ENCODE peak calls at places on chromosomes 7 and 10, in eight cellular contexts. One of them, this sample, is unnamed.

GRCh38 chr7:124761164-124761715 is 4.4 kb downstream of the GPR37 start:
- DNase-seq in heart left ventricle: no peak
- DNase-seq in endothelial cell of umbilical vein: no peak
- DNase-seq in heart right ventricle: no peak
- DNase-seq in hepatocyte: no peak
- DNase-seq in neural progenitor cell: no peak
- DNase-seq in osteoblast: peak; percentile 27
- DNase-seq in left lung: no peak
- DNase-seq in this sample: no peak

GRCh38 chr7:132321387-132321786 is 254.9 kb downstream of the PLXNA4 start:
- DNase-seq in heart left ventricle: no peak
- DNase-seq in endothelial cell of umbilical vein: peak; percentile 24
- DNase-seq in heart right ventricle: no peak
- DNase-seq in hepatocyte: no peak
- DNase-seq in neural progenitor cell: peak; percentile 8
- DNase-seq in osteoblast: no peak
- DNase-seq in left lung: no peak
- DNase-seq in this sample: peak; percentile 3

GRCh38 chr7:1694981-1695511 is 25.0 kb downstream of the ELFN1 start:
- DNase-seq in heart left ventricle: peak; percentile 44
- DNase-seq in endothelial cell of umbilical vein: no peak
- DNase-seq in heart right ventricle: no peak
- DNase-seq in hepatocyte: no peak
- DNase-seq in neural progenitor cell: no peak
- DNase-seq in osteoblast: no peak
- DNase-seq in left lung: peak; percentile 21
- DNase-seq in this sample: no peak

GRCh38 chr10:45179716-45180115 is 135.7 kb downstream of the OR13A1 start:
- DNase-seq in heart left ventricle: peak; percentile 68
- DNase-seq in endothelial cell of umbilical vein: no peak
- DNase-seq in heart right ventricle: no peak
- DNase-seq in hepatocyte: no peak
- DNase-seq in neural progenitor cell: no peak
- DNase-seq in osteoblast: no peak
- DNase-seq in left lung: peak; percentile 60
- DNase-seq in this sample: no peak

GRCh38 chr10:17733620-17734019 is 18.4 kb upstream of the TMEM236 start:
- DNase-seq in heart left ventricle: no peak
- DNase-seq in endothelial cell of umbilical vein: no peak
- DNase-seq in heart right ventricle: no peak
- DNase-seq in hepatocyte: no peak
- DNase-seq in neural progenitor cell: no peak
- DNase-seq in osteoblast: no peak
- DNase-seq in left lung: no peak
- DNase-seq in this sample: no peak

GRCh38 chr7:66877577-66878300 is 43.3 kb upstream of the TMEM248 start:
- DNase-seq in heart left ventricle: no peak
- DNase-seq in endothelial cell of umbilical vein: no peak
- DNase-seq in heart right ventricle: no peak
- DNase-seq in hepatocyte: no peak
- DNase-seq in neural progenitor cell: no peak
- DNase-seq in osteoblast: peak; percentile 66
- DNase-seq in left lung: no peak
- DNase-seq in this sample: no peak

GRCh38 chr10:60569681-60570080 is 180.0 kb upstream of the ANK3 start:
- DNase-seq in heart left ventricle: no peak
- DNase-seq in endothelial cell of umbilical vein: no peak
- DNase-seq in heart right ventricle: no peak
- DNase-seq in hepatocyte: no peak
- DNase-seq in neural progenitor cell: no peak
- DNase-seq in osteoblast: no peak
- DNase-seq in left lung: no peak
- DNase-seq in this sample: no peak

GRCh38 chr7:4566714-4567113 is 115.4 kb upstream of the FOXK1 start:
- DNase-seq in heart left ventricle: no peak
- DNase-seq in endothelial cell of umbilical vein: no peak
- DNase-seq in heart right ventricle: no peak
- DNase-seq in hepatocyte: no peak
- DNase-seq in neural progenitor cell: no peak
- DNase-seq in osteoblast: no peak
- DNase-seq in left lung: no peak
- DNase-seq in this sample: no peak

GRCh38 chr7:137684316-137684715 is 162.5 kb downstream of the DGKI start:
- DNase-seq in heart left ventricle: no peak
- DNase-seq in endothelial cell of umbilical vein: no peak
- DNase-seq in heart right ventricle: no peak
- DNase-seq in hepatocyte: no peak
- DNase-seq in neural progenitor cell: no peak
- DNase-seq in osteoblast: no peak
- DNase-seq in left lung: no peak
- DNase-seq in this sample: no peak

GRCh38 chr10:46197050-46197449 is 89.7 kb upstream of the ANTXRL start:
- DNase-seq in heart left ventricle: no peak
- DNase-seq in endothelial cell of umbilical vein: no peak
- DNase-seq in heart right ventricle: no peak
- DNase-seq in hepatocyte: no peak
- DNase-seq in neural progenitor cell: no peak
- DNase-seq in osteoblast: no peak
- DNase-seq in left lung: no peak
- DNase-seq in this sample: no peak

GRCh38 chr7:24395512-24395911 is 111.5 kb downstream of the NPY start:
- DNase-seq in heart left ventricle: no peak
- DNase-seq in endothelial cell of umbilical vein: no peak
- DNase-seq in heart right ventricle: no peak
- DNase-seq in hepatocyte: no peak
- DNase-seq in neural progenitor cell: no peak
- DNase-seq in osteoblast: no peak
- DNase-seq in left lung: no peak
- DNase-seq in this sample: no peak

GRCh38 chr10:18159596-18159995 is 19.4 kb downstream of the CACNB2 start:
- DNase-seq in heart left ventricle: no peak
- DNase-seq in endothelial cell of umbilical vein: no peak
- DNase-seq in heart right ventricle: no peak
- DNase-seq in hepatocyte: no peak
- DNase-seq in neural progenitor cell: no peak
- DNase-seq in osteoblast: no peak
- DNase-seq in left lung: no peak
- DNase-seq in this sample: no peak

GRCh38 chr10:451021-451471 is 238.4 kb downstream of the DIP2C start:
- DNase-seq in heart left ventricle: no peak
- DNase-seq in endothelial cell of umbilical vein: no peak
- DNase-seq in heart right ventricle: no peak
- DNase-seq in hepatocyte: no peak
- DNase-seq in neural progenitor cell: no peak
- DNase-seq in osteoblast: no peak
- DNase-seq in left lung: no peak
- DNase-seq in this sample: no peak

GRCh38 chr7:136890379-136890778 is 21.9 kb downstream of the CHRM2 start:
- DNase-seq in heart left ventricle: no peak
- DNase-seq in endothelial cell of umbilical vein: no peak
- DNase-seq in heart right ventricle: no peak
- DNase-seq in hepatocyte: no peak
- DNase-seq in neural progenitor cell: no peak
- DNase-seq in osteoblast: no peak
- DNase-seq in left lung: no peak
- DNase-seq in this sample: peak; percentile 20

GRCh38 chr7:141511370-141512335 is 39.6 kb upstream of the AGK start:
- DNase-seq in heart left ventricle: peak; percentile 67
- DNase-seq in endothelial cell of umbilical vein: no peak
- DNase-seq in heart right ventricle: no peak
- DNase-seq in hepatocyte: peak; percentile 40
- DNase-seq in neural progenitor cell: peak; percentile 27
- DNase-seq in osteoblast: no peak
- DNase-seq in left lung: no peak
- DNase-seq in this sample: no peak

GRCh38 chr7:31692451-31692850 is 5.4 kb downstream of the PPP1R17 start:
- DNase-seq in heart left ventricle: no peak
- DNase-seq in endothelial cell of umbilical vein: no peak
- DNase-seq in heart right ventricle: no peak
- DNase-seq in hepatocyte: no peak
- DNase-seq in neural progenitor cell: no peak
- DNase-seq in osteoblast: no peak
- DNase-seq in left lung: no peak
- DNase-seq in this sample: no peak

GRCh38 chr7:48154792-48155413 is 16.4 kb upstream of the ABCA13 start:
- DNase-seq in heart left ventricle: no peak
- DNase-seq in endothelial cell of umbilical vein: peak; percentile 55
- DNase-seq in heart right ventricle: no peak
- DNase-seq in hepatocyte: peak; percentile 72
- DNase-seq in neural progenitor cell: peak; percentile 31
- DNase-seq in osteoblast: no peak
- DNase-seq in left lung: no peak
- DNase-seq in this sample: peak; percentile 63

GRCh38 chr10:129969528-129970264 is 5.6 kb upstream of the EBF3 start:
- DNase-seq in heart left ventricle: no peak
- DNase-seq in endothelial cell of umbilical vein: no peak
- DNase-seq in heart right ventricle: no peak
- DNase-seq in hepatocyte: no peak
- DNase-seq in neural progenitor cell: peak; percentile 64
- DNase-seq in osteoblast: peak; percentile 92
- DNase-seq in left lung: no peak
- DNase-seq in this sample: no peak
- H3K27me3 ChIP-seq in heart left ventricle: peaks cover 81% of the 10 kb centered on the region
- H3K27me3 ChIP-seq in endothelial cell of umbilical vein: peaks cover 88% of the 10 kb centered on the region
- H3K27me3 ChIP-seq in heart right ventricle: peaks cover 99% of the 10 kb centered on the region
- H3K27me3 ChIP-seq in hepatocyte: peaks cover 95% of the 10 kb centered on the region
- H3K27me3 ChIP-seq in neural progenitor cell: peaks cover 100% of the 10 kb centered on the region
- H3K27me3 ChIP-seq in osteoblast: peaks cover 41% of the 10 kb centered on the region
- H3K27me3 ChIP-seq in left lung: peaks cover 95% of the 10 kb centered on the region
- H3K27me3 ChIP-seq in this sample: peaks cover 90% of the 10 kb centered on the region

DNA sequence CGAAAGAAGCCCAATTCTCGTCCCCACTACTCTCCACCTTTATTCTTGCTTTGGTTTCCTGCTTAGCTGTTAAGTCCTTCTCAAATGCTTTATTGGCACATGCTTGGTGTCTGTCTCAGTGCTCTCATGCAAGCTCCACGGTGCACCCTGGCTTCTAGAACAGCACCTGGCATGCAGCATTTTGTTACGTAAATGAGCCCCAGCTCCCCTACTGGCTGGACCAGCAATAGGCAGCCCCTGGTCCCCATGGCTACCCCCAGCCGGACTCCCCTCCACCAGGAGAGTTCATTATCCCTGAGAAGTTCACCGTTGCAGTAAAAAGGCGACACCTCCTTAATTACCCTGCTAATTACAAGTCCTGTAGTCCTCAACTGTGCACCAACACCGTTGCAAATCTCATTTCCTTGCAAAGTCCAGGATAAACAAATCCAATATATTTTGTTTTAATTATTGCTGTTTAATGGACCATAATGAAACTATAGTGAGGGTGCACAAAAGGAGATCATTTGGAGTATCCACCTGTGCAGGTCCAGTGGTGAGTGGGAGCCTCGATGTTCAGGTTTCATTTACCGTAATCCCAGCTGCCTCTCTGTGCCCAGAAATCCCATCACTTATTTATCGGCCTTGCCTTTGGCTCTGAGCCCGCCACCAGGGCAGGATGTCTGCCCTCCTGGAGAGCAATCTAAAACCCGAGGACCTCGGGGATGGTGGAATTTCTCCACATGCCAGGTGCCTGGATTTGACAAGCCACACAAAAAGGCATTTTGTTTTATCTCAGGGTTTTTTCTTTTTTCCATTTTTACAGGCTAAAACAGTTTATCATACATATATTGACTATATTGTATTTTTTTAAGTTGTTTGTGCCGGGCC is 12.8 kb upstream of the DRGX start:
- DNase-seq in heart left ventricle: no peak
- DNase-seq in endothelial cell of umbilical vein: no peak
- DNase-seq in heart right ventricle: no peak
- DNase-seq in hepatocyte: no peak
- DNase-seq in neural progenitor cell: no peak
- DNase-seq in osteoblast: no peak
- DNase-seq in left lung: no peak
- DNase-seq in this sample: no peak
- TF ChIP-seq CTCF in heart left ventricle: no peak
- TF ChIP-seq CTCF in endothelial cell of umbilical vein: peak; percentile 34
- TF ChIP-seq CTCF in heart right ventricle: no peak
- TF ChIP-seq CTCF in hepatocyte: no peak
- TF ChIP-seq CTCF in neural progenitor cell: peak; percentile 18
- TF ChIP-seq CTCF in osteoblast: peak; percentile 31
- TF ChIP-seq CTCF in left lung: no peak
- TF ChIP-seq CTCF in this sample: peak; percentile 65

GRCh38 chr7:96235281-96235680 is 86.6 kb downstream of the SLC25A13 start:
- DNase-seq in heart left ventricle: no peak
- DNase-seq in endothelial cell of umbilical vein: no peak
- DNase-seq in heart right ventricle: no peak
- DNase-seq in hepatocyte: no peak
- DNase-seq in neural progenitor cell: no peak
- DNase-seq in osteoblast: no peak
- DNase-seq in left lung: no peak
- DNase-seq in this sample: no peak

GRCh38 chr7:96238474-96238873 is 83.4 kb downstream of the SLC25A13 start:
- DNase-seq in heart left ventricle: no peak
- DNase-seq in endothelial cell of umbilical vein: peak; percentile 75
- DNase-seq in heart right ventricle: no peak
- DNase-seq in hepatocyte: no peak
- DNase-seq in neural progenitor cell: no peak
- DNase-seq in osteoblast: no peak
- DNase-seq in left lung: no peak
- DNase-seq in this sample: no peak

GRCh38 chr7:96236198-96237039 is 85.5 kb downstream of the SLC25A13 start:
- DNase-seq in heart left ventricle: no peak
- DNase-seq in endothelial cell of umbilical vein: peak; percentile 97
- DNase-seq in heart right ventricle: no peak
- DNase-seq in hepatocyte: peak; percentile 68
- DNase-seq in neural progenitor cell: no peak
- DNase-seq in osteoblast: no peak
- DNase-seq in left lung: no peak
- DNase-seq in this sample: peak; percentile 88

GRCh38 chr7:96238976-96239766 is 82.7 kb downstream of the SLC25A13 start:
- DNase-seq in heart left ventricle: no peak
- DNase-seq in endothelial cell of umbilical vein: peak; percentile 32
- DNase-seq in heart right ventricle: no peak
- DNase-seq in hepatocyte: no peak
- DNase-seq in neural progenitor cell: no peak
- DNase-seq in osteoblast: no peak
- DNase-seq in left lung: no peak
- DNase-seq in this sample: peak; percentile 21

GRCh38 chr7:96237040-96237439 is 84.9 kb downstream of the SLC25A13 start:
- DNase-seq in heart left ventricle: no peak
- DNase-seq in endothelial cell of umbilical vein: no peak
- DNase-seq in heart right ventricle: no peak
- DNase-seq in hepatocyte: no peak
- DNase-seq in neural progenitor cell: no peak
- DNase-seq in osteoblast: no peak
- DNase-seq in left lung: no peak
- DNase-seq in this sample: no peak
- H3K27ac ChIP-seq in heart left ventricle: peak overlapping the region; percentile 76
- H3K27ac ChIP-seq in endothelial cell of umbilical vein: no peak overlapping the region
- H3K27ac ChIP-seq in heart right ventricle: peak overlapping the region; percentile 68
- H3K27ac ChIP-seq in hepatocyte: peak overlapping the region; percentile 40
- H3K27ac ChIP-seq in neural progenitor cell: no peak overlapping the region
- H3K27ac ChIP-seq in osteoblast: no peak overlapping the region
- H3K27ac ChIP-seq in left lung: no peak overlapping the region
- H3K27ac ChIP-seq in this sample: no peak overlapping the region

DNA sequence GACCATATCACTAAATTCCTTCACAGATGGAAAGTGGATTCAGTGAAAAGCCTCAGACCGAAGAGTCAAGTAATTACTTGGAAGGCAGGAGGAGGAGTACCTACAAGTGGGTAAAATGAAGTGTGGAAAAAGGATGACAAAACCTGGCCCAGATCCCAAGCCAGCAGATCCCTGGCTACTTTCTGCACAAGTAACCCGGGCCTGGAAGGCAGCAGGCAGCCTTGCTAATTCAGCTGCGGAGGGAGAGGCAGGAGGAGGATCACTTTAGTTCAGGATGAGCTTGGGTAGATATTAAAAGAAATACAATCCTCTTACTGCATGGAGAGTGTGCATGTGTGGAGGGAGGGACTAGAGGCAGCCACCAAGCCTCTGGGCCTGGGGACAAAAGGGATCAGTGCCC is 1.6 kb downstream of the AMPH start:
- DNase-seq in heart left ventricle: no peak
- DNase-seq in endothelial cell of umbilical vein: no peak
- DNase-seq in heart right ventricle: no peak
- DNase-seq in hepatocyte: no peak
- DNase-seq in neural progenitor cell: peak; percentile 19
- DNase-seq in osteoblast: peak; percentile 51
- DNase-seq in left lung: no peak
- DNase-seq in this sample: no peak
- H3K27me3 ChIP-seq in heart left ventricle: peaks cover 6% of the 10 kb centered on the region
- H3K27me3 ChIP-seq in endothelial cell of umbilical vein: peaks cover 4% of the 10 kb centered on the region
- H3K27me3 ChIP-seq in heart right ventricle: peaks cover 24% of the 10 kb centered on the region
- H3K27me3 ChIP-seq in hepatocyte: peaks cover 51% of the 10 kb centered on the region
- H3K27me3 ChIP-seq in neural progenitor cell: peaks cover 40% of the 10 kb centered on the region
- H3K27me3 ChIP-seq in osteoblast: peaks cover 10% of the 10 kb centered on the region
- H3K27me3 ChIP-seq in left lung: peaks cover 18% of the 10 kb centered on the region
- H3K27me3 ChIP-seq in this sample: peaks cover 4% of the 10 kb centered on the region

This sample was measured in brain microvascular endothelial cell.